ENCODE peak calls at places on chromosome 15, in nine cellular contexts. H, G, A, Y, T, S, J, I and C are unnamed samples.

GRCh38 chr15:90036806-90037509 is 35.8 kb downstream of the ZNF710 start:
- DNase-seq in A (no peak), I (no peak), J (no peak), Y (no peak), H (no peak), S (no peak), T (no peak), G (no peak), C (no peak)

GRCh38 chr15:51751687-51752683 is 588 bp downstream of the TMOD2 start:
- DNase-seq in T (no peak), Y (peak), J (peak), I (no peak), G (no peak), H (peak), A (no peak), S (peak), C (peak)

GRCh38 chr15:66621491-66622467 is 56.0 kb upstream of the LCTL start:
- DNase-seq in J (no peak), G (no peak), T (no peak), A (no peak), I (no peak), S (no peak), H (no peak), Y (no peak), C (no peak)

GRCh38 chr15:88493811-88494210 is 26.3 kb downstream of the MRPS11 start:
- DNase-seq in T (no peak), A (no peak), H (peak), G (no peak), Y (no peak), I (no peak), S (no peak), J (no peak), C (no peak)

GRCh38 chr15:65212097-65212496 is 824 bp upstream of the CILP start:
- DNase-seq in Y (no peak), S (peak), A (peak), H (peak), T (no peak), G (no peak), I (no peak), J (peak), C (peak)

GRCh38 chr15:57184502-57184901 is 191.8 kb upstream of the CGNL1 start:
- DNase-seq in S (no peak), Y (no peak), H (no peak), J (no peak), T (no peak), I (no peak), A (no peak), G (no peak), C (no peak)

GRCh38 chr15:69285834-69286233 is 12.9 kb upstream of the PAQR5 start:
- DNase-seq in A (no peak), G (no peak), J (no peak), I (no peak), Y (no peak), H (no peak), T (no peak), S (no peak), C (no peak)

GRCh38 chr15:52013151-52013791 is 5.7 kb upstream of the MAPK6 start:
- DNase-seq in A (no peak), Y (no peak), H (no peak), J (no peak), T (no peak), G (no peak), I (no peak), S (no peak), C (no peak)

GRCh38 chr15:85615930-85616329 is 178.8 kb downstream of the KLHL25 start:
- DNase-seq in A (peak), G (no peak), S (peak), T (no peak), Y (no peak), H (peak), J (no peak), I (no peak), C (no peak)

GRCh38 chr15:59299919-59300617 is 72.6 kb downstream of the MYO1E start:
- DNase-seq in A (peak), J (peak), H (no peak), T (peak), Y (peak), S (no peak), G (no peak), I (peak), C (peak)

GRCh38 chr15:93250212-93250611 is 161.2 kb upstream of the RGMA start:
- DNase-seq in Y (no peak), I (no peak), H (no peak), T (no peak), J (no peak), A (no peak), S (no peak), G (no peak), C (no peak)

GRCh38 chr15:35477853-35478252 is 68.1 kb downstream of the DPH6 start:
- DNase-seq in T (no peak), H (no peak), A (no peak), S (no peak), I (no peak), J (no peak), G (no peak), Y (no peak), C (no peak)

GRCh38 chr15:56040081-56041035 is 46.9 kb upstream of the NEDD4 start:
- DNase-seq in T (no peak), A (no peak), Y (peak), G (peak), H (no peak), I (no peak), S (peak), J (no peak), C (no peak)

GRCh38 chr15:64134322-64134829 is 17.2 kb upstream of the SNX22 start:
- DNase-seq in T (no peak), I (no peak), J (no peak), S (no peak), G (no peak), A (no peak), Y (peak), H (no peak), C (no peak)

GRCh38 chr15:76012021-76012551 is at the start of gene NRG4:
- DNase-seq in Y (peak), A (no peak), T (no peak), H (no peak), S (peak), J (no peak), I (no peak), G (peak), C (no peak)

GRCh38 chr15:31840849-31841476 is 189.4 kb upstream of the CHRNA7 start:
- DNase-seq in A (no peak), J (no peak), S (no peak), H (no peak), I (no peak), Y (no peak), G (no peak), T (no peak), C (no peak)

GRCh38 chr15:74245342-74245931 is 9.3 kb downstream of the CCDC33 start:
- DNase-seq in A (peak), I (no peak), T (no peak), Y (no peak), H (peak), J (peak), S (no peak), G (peak), C (peak)

GRCh38 chr15:57685316-57685715 is 21.2 kb upstream of the POLR2M start:
- DNase-seq in T (no peak), S (no peak), G (no peak), I (no peak), A (no peak), H (no peak), Y (no peak), J (no peak), C (no peak)

GRCh38 chr15:74365619-74366445 is 1.6 kb downstream of the CYP11A1 start:
- DNase-seq in H (peak), A (no peak), S (no peak), I (no peak), T (no peak), Y (peak), G (peak), J (no peak), C (no peak)

GRCh38 chr15:90691369-90691768 is 25.8 kb upstream of the BLM start:
- DNase-seq in S (no peak), H (no peak), T (no peak), G (no peak), A (no peak), Y (no peak), J (no peak), I (no peak), C (no peak)

GRCh38 chr15:75945953-75946352 is 42.3 kb downstream of the FBXO22 start:
- DNase-seq in I (no peak), J (no peak), G (no peak), H (no peak), Y (no peak), T (no peak), A (peak), S (no peak), C (no peak)

GRCh38 chr15:89406756-89407650 is 72.4 kb upstream of the POLG start:
- DNase-seq in Y (no peak), I (no peak), H (no peak), A (no peak), J (no peak), T (no peak), S (no peak), G (no peak), C (no peak)

GRCh38 chr15:70187331-70187730 is 89.6 kb upstream of the TLE3 start:
- DNase-seq in Y (no peak), A (no peak), J (no peak), H (no peak), S (no peak), G (no peak), I (no peak), T (no peak), C (no peak)

GRCh38 chr15:52100807-52101206 is 11.8 kb downstream of the BCL2L10 start:
- DNase-seq in H (no peak), J (no peak), Y (peak), T (no peak), I (no peak), A (no peak), S (no peak), G (no peak), C (no peak)

GRCh38 chr15:100937171-100937570 is 18.0 kb downstream of the LRRK1 start:
- DNase-seq in I (no peak), J (no peak), A (no peak), S (no peak), G (no peak), H (no peak), T (no peak), Y (no peak), C (no peak)

GRCh38 chr15:59199775-59200465 is 6.7 kb upstream of the LDHAL6B start:
- DNase-seq in T (no peak), Y (no peak), G (no peak), A (no peak), H (no peak), I (no peak), S (peak), J (no peak), C (no peak)

GRCh38 chr15:86362556-86362955 is 282.9 kb downstream of the AGBL1 start:
- DNase-seq in I (no peak), A (no peak), J (no peak), S (no peak), G (no peak), T (no peak), H (no peak), Y (no peak), C (no peak)

GRCh38 chr15:43225201-43225949 is 4.6 kb upstream of the EPB42 start:
- DNase-seq in H (peak), S (peak), Y (peak), J (peak), G (peak), A (peak), I (peak), T (no peak), C (peak)

GRCh38 chr15:64224508-64224907 is 61.7 kb upstream of the PPIB start:
- DNase-seq in G (no peak), Y (peak), T (no peak), A (no peak), J (no peak), S (no peak), H (no peak), I (no peak), C (no peak)

GRCh38 chr15:78000927-78001249 is 76.6 kb downstream of the TBC1D2B start:
- DNase-seq in A (no peak), I (no peak), Y (no peak), S (no peak), T (no peak), H (no peak), J (no peak), G (no peak), C (no peak)

GRCh38 chr15:91942676-91943417 is 89.3 kb downstream of the SLCO3A1 start:
- DNase-seq in G (peak), S (no peak), J (peak), I (peak), A (peak), T (no peak), Y (peak), H (no peak), C (peak)

GRCh38 chr15:98174286-98174685 is 213.8 kb downstream of the ARRDC4 start:
- DNase-seq in A (no peak), T (no peak), I (no peak), J (no peak), G (no peak), H (no peak), Y (no peak), S (no peak), C (no peak)

GRCh38 chr15:59996498-59997041 is 7.5 kb upstream of the FOXB1 start:
- DNase-seq in I (no peak), J (no peak), S (no peak), A (peak), Y (no peak), G (no peak), H (no peak), T (no peak), C (no peak)

GRCh38 chr15:56254270-56254669 is 10.6 kb upstream of the RFX7 start:
- DNase-seq in A (no peak), S (no peak), I (no peak), Y (no peak), T (no peak), H (no peak), G (no peak), J (no peak), C (no peak)

GRCh38 chr15:70271422-70272088 is 173.8 kb upstream of the TLE3 start:
- DNase-seq in S (peak), I (no peak), T (no peak), J (no peak), H (no peak), Y (peak), G (no peak), A (no peak), C (no peak)

GRCh38 chr15:72289597-72290325 is 17.4 kb upstream of the PARP6 start:
- DNase-seq in J (no peak), T (no peak), I (no peak), A (no peak), Y (no peak), S (no peak), H (no peak), G (no peak), C (no peak)

GRCh38 chr15:65981837-65982696 is 112.8 kb downstream of the RAB11A start:
- DNase-seq in A (peak), H (peak), I (peak), Y (peak), S (peak), J (peak), G (peak), T (peak), C (peak)

GRCh38 chr15:38299216-38299615 is 46.6 kb downstream of the SPRED1 start:
- DNase-seq in T (no peak), S (no peak), G (no peak), J (no peak), Y (no peak), A (no peak), I (no peak), H (no peak), C (no peak)